ENCODE peak calls at places on chromosome 4, in eight cellular contexts. T is left ventricle myocardium inferior, C is IMR-90, K is upper lobe of right lung, M is breast epithelium, N is cardiac muscle cell, H is AG09309, Q is PC-3. R is an unnamed sample.

GRCh38 chr4:165953181-165953580 is 80.1 kb downstream of the TLL1 start:
- DNase-seq in T (no peak), C (no peak), Q (no peak), K (no peak), M (no peak), N (no peak), H (no peak), R (no peak)

GRCh38 chr4:144734522-144734921 is 88.6 kb downstream of the HHIP start:
- DNase-seq in K (no peak), N (no peak), M (no peak), Q (peak; percentile 57), C (peak; percentile 72), H (no peak), T (no peak), R (no peak)

GRCh38 chr4:16029329-16029728 is 54.5 kb downstream of the PROM1 start:
- DNase-seq in K (no peak), Q (no peak), M (no peak), N (peak; percentile 61), C (peak; percentile 79), T (no peak), H (peak; percentile 21), R (no peak)

GRCh38 chr4:168531305-168531704 is 34.5 kb downstream of the PALLD start:
- DNase-seq in Q (no peak), M (no peak), T (no peak), N (no peak), C (no peak), K (no peak), H (no peak), R (no peak)

GRCh38 chr4:92600638-92601037 is 296.9 kb downstream of the GRID2 start:
- DNase-seq in N (no peak), C (no peak), M (no peak), T (no peak), K (peak; percentile 39), H (no peak), Q (peak; percentile 1), R (no peak)

GRCh38 chr4:155666701-155667537 is at the start of gene GUCY1A1:
- DNase-seq in M (peak; percentile 27), T (peak; percentile 28), Q (peak; percentile 51), K (peak; percentile 87), N (peak; percentile 19), H (no peak), C (no peak), R (peak; percentile 72)

GRCh38 chr4:147590249-147590920 is 26.8 kb upstream of the TMEM184C start:
- DNase-seq in N (peak; percentile 85), K (no peak), C (peak; percentile 79), Q (peak; percentile 79), M (peak; percentile 27), T (peak; percentile 33), H (no peak), R (no peak)

GRCh38 chr4:10762541-10762940 is 78.0 kb upstream of the CLNK start:
- DNase-seq in M (no peak), T (no peak), K (no peak), H (peak; percentile 43), N (peak; percentile 23), Q (peak; percentile 53), C (peak; percentile 91), R (no peak)

GRCh38 chr4:32958586-32958985 is 2238.4 kb downstream of the PCDH7 start:
- DNase-seq in M (no peak), N (no peak), K (no peak), T (no peak), H (no peak), C (no peak), Q (no peak), R (no peak)

GRCh38 chr4:78292336-78292735 is 235.2 kb downstream of the FRAS1 start:
- DNase-seq in N (no peak), C (no peak), Q (no peak), T (no peak), K (no peak), H (no peak), M (no peak), R (no peak)

DNA sequence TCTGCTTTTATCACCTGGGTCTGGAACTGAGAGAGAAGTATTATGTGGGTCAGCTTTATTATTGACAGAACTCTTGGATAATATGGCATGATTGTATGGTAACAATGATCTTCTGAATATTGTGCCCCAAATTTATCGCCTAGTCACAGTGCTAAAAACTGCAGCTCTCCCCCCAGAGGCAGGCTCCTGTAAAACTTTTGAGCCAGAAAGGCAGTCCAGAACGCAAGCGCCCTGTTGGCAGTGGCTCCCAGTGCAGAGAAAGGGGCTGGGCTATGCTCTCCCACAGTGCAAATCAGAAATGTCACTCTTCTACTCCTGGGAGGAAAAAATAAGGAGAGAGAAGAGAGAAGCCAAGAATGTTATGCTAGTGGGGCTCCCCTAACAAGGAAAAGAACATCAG is 50.5 kb downstream of the HELT start:
- DNase-seq in H (no peak), N (peak; percentile 6), C (no peak), T (no peak), K (no peak), M (no peak), Q (no peak), R (no peak)
- TF ChIP-seq CTCF in H (no peak), N (no peak), C (no peak), T (peak; percentile 9), K (no peak), M (no peak), Q (no peak), R (no peak)

DNA sequence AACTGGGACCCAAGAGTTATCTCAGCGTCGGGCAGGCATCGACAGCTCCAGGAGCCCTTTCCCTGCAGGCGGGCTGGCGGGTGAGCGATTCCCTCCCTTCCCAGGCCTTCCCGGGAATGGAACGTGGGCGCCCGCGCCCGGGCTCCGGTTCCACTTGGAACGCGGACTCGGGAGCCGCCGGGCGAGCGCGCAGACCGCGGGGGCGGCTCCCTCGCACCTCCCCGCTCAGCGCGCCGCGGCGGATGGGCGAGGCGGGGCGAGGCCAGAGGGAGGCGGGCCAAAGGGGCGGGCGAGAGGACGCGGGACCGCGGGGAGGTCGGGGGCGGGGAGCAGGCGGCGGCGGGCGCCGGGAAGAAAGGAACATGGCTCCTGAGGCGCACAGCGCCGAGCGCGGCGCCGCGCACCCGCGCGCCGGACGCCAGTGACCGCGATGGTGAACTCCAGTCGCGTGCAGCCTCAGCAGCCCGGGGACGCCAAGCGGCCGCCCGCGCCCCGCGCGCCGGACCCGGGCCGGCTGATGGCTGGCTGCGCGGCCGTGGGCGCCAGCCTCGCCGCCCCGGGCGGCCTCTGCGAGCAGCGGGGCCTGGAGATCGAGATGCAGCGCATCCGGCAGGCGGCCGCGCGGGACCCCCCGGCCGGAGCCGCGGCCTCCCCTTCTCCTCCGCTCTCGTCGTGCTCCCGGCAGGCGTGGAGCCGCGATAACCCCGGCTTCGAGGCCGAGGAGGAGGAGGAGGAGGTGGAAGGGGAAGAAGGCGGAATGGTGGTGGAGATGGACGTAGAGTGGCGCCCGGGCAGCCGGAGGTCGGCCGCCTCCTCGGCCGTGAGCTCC is at the start of gene PKD2:
- DNase-seq in H (no peak), C (peak; percentile 65), Q (peak; percentile 66), M (peak; percentile 63), K (peak; percentile 93), T (peak; percentile 91), N (peak; percentile 83), R (peak; percentile 86)
- TF ChIP-seq CTCF in H (no peak), C (no peak), Q (no peak), M (no peak), K (no peak), T (no peak), N (no peak), R (no peak)

DNA sequence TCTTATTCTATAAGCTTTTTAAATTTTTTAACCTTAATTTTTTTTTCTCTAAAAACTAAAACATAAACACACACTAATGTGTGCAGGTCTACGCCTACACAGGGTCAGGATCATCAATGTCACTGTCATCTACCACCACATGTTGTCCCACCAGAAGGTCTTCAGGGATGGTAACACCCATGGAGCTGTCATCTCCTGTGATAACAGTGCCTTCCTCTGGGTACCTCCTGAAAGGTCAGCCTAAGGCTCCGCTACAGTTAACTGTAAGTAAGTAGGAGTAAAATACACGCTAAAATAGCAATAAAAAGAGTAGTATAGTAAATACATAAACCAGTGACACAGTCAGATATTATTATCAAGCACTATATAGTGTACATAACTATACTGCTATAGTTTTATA is 45.9 kb upstream of the GPRIN3 start:
- DNase-seq in C (no peak), N (no peak), Q (no peak), M (no peak), K (no peak), T (no peak), H (no peak), R (no peak)
- TF ChIP-seq CTCF in C (no peak), N (no peak), Q (no peak), M (no peak), K (no peak), T (no peak), H (no peak), R (no peak)

GRCh38 chr4:8546766-8547107 is 33.5 kb upstream of the GPR78 start:
- DNase-seq in C (no peak), H (no peak), M (no peak), T (no peak), N (no peak), Q (no peak), K (peak; percentile 46), R (no peak)

GRCh38 chr4:8545439-8545765 is 34.8 kb upstream of the GPR78 start:
- DNase-seq in N (no peak), K (peak; percentile 30), C (no peak), H (no peak), M (no peak), Q (no peak), T (no peak), R (no peak)

GRCh38 chr4:8548731-8549351 is 31.4 kb upstream of the GPR78 start:
- DNase-seq in M (no peak), T (no peak), C (no peak), H (no peak), K (peak; percentile 62), Q (peak; percentile 53), N (no peak), R (no peak)

GRCh38 chr4:8547912-8548730 is 32.1 kb upstream of the GPR78 start:
- DNase-seq in T (no peak), Q (peak; percentile 77), K (peak; percentile 40), C (no peak), N (no peak), M (no peak), H (no peak), R (no peak)

DNA sequence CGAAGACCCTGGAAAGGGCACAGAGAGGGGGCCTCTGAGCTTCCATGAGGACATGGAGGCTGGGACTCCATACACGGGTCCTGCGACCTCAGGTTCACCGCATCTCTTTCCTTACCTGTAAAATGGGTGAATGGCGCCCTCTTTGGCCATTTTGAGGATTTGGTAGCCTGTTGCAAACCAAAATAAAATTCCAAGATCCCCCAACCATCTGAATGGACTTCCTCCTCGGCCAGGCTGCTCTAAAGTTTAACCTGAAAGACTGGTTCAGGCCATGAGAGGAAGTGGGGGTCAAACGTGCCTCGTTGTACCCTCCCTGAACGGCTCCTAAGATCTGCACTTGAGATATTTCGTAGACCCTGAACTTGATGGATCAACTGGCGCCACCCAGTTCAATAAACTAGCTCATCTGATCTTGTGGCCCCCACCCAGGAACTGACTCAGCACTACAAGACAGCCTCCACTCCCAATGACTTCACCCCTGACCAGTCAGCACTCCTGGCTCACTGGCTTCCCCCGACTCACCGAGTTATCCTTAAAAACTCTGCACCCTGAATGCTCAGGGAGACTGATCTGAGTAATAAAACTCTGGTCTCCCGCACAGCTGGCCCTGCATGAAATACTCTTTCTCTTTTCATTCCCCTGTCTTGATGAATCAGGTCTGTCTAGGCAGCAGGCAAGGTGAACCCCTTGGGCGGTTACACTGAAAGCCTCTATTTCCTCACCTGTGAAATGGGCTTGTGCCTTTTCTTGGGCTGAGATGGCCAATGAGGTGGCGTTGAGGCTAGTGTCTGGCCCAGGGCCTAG is 32.9 kb upstream of the GPR78 start:
- DNase-seq in K (peak; percentile 22), T (no peak), Q (peak; percentile 85), M (no peak), N (peak; percentile 46), H (no peak), C (peak; percentile 51), R (no peak)
- TF ChIP-seq CTCF in K (peak; percentile 49), T (no peak), Q (peak; percentile 73), M (no peak), N (peak; percentile 40), H (peak; percentile 6), C (peak; percentile 35), R (peak; percentile 55)

GRCh38 chr4:183602444-183603102 is 56.4 kb downstream of the RWDD4 start:
- DNase-seq in H (no peak), M (no peak), T (no peak), C (peak; percentile 33), N (peak; percentile 37), Q (no peak), K (no peak), R (no peak)
- TF ChIP-seq CTCF in H (peak; percentile 48), M (no peak), T (peak; percentile 57), C (peak; percentile 44), N (peak; percentile 42), Q (peak; percentile 47), K (peak; percentile 36), R (peak; percentile 51)

R was measured in type B pancreatic cell.